ENCODE peak calls at places on chromosomes 2 and 18, in four cellular contexts. C, M, W and Q are unnamed samples.

GRCh38 chr2:235765181-235765820 is 271.5 kb downstream of the AGAP1 start:
- DNase-seq in M (no peak), C (no peak), W (peak; percentile 49), Q (no peak)

GRCh38 chr2:222722327-222722946 is 51.0 kb downstream of the MOGAT1 start:
- DNase-seq in C (no peak), M (no peak), W (no peak), Q (no peak)

GRCh38 chr2:142946941-142947340 is 69.5 kb downstream of the KYNU start:
- DNase-seq in M (no peak), C (no peak), W (no peak), Q (no peak)

GRCh38 chr2:134287323-134287722 is 33.5 kb downstream of the MGAT5 start:
- DNase-seq in M (no peak), C (no peak), W (no peak), Q (no peak)

GRCh38 chr2:665340-666073 is 11.7 kb downstream of the TMEM18 start:
- DNase-seq in M (no peak), C (no peak), W (no peak), Q (no peak)

GRCh38 chr2:15145046-15145817 is 415.9 kb downstream of the NBAS start:
- DNase-seq in M (no peak), C (no peak), W (no peak), Q (no peak)

GRCh38 chr2:109646961-109647360 is 32.8 kb downstream of the SOWAHC start:
- DNase-seq in W (no peak), M (no peak), C (no peak), Q (no peak)

GRCh38 chr2:181047829-181048228 is 67.4 kb downstream of the UBE2E3 start:
- DNase-seq in W (no peak), M (no peak), C (no peak), Q (no peak)

GRCh38 chr2:17104454-17104853 is 413.8 kb downstream of the RAD51AP2 start:
- DNase-seq in M (no peak), W (no peak), C (no peak), Q (no peak)

GRCh38 chr18:68714356-68714706 is 577 bp downstream of the TMX3 start:
- DNase-seq in W (no peak), C (peak; percentile 47), M (no peak), Q (peak; percentile 12)

GRCh38 chr18:9696112-9696511 is 12.0 kb upstream of the RAB31 start:
- DNase-seq in C (no peak), M (no peak), W (no peak), Q (no peak)

GRCh38 chr2:9753276-9753600 is 90.0 kb upstream of the TAF1B start:
- DNase-seq in W (peak; percentile 62), M (peak; percentile 50), C (no peak), Q (peak; percentile 19)

GRCh38 chr2:23561088-23561487 is 176.1 kb downstream of the KLHL29 start:
- DNase-seq in C (no peak), M (no peak), W (no peak), Q (no peak)

GRCh38 chr2:151767536-151767935 is 33.3 kb upstream of the NEB start:
- DNase-seq in C (no peak), W (no peak), M (no peak), Q (no peak)

GRCh38 chr2:130882111-130882510 is 45.4 kb downstream of the ARHGEF4 start:
- DNase-seq in C (no peak), W (no peak), M (no peak), Q (no peak)

GRCh38 chr18:35511428-35511827 is 13.7 kb upstream of the INO80C start:
- DNase-seq in M (no peak), W (no peak), C (no peak), Q (no peak)

GRCh38 chr2:52395912-52396311 is 1364.0 kb upstream of the NRXN1 start:
- DNase-seq in M (no peak), C (no peak), W (no peak), Q (no peak)

GRCh38 chr2:153567367-153567766 is 88.8 kb upstream of the RPRM start:
- DNase-seq in C (no peak), W (no peak), M (no peak), Q (no peak)

GRCh38 chr2:238388794-238389193 is 37.9 kb upstream of the ASB1 start:
- DNase-seq in C (no peak), M (no peak), W (no peak), Q (no peak)